ENCODE peak calls at places on chromosomes 11 and 22, in eight cellular contexts. O is Calu3; Z is CD8-positive, alpha-beta memory T cell; I is GM13976; C is GOT3; Q is A172; V is AG09309; P is nephron progenitor cell. L is an unnamed sample.

GRCh38 chr11:86360775-86361395 is 13.8 kb upstream of the CCDC81 start:
- DNase-seq in O (no peak), Z (no peak), I (no peak), C (no peak), Q (peak; percentile 21), V (no peak), P (no peak), L (no peak)

GRCh38 chr11:27485930-27486773 is 13.6 kb upstream of the LGR4 start:
- DNase-seq in O (peak; percentile 62), Z (no peak), I (peak; percentile 51), C (no peak), Q (peak; percentile 63), V (no peak), P (peak; percentile 47), L (peak; percentile 49)

GRCh38 chr11:114285599-114285998 is 10.6 kb upstream of the NNMT start:
- DNase-seq in O (no peak), Z (no peak), I (no peak), C (no peak), Q (peak; percentile 38), V (no peak), P (no peak), L (no peak)

GRCh38 chr11:40240284-40240683 is 1219.2 kb downstream of the LRRC4C start:
- DNase-seq in O (no peak), Z (no peak), I (no peak), C (no peak), Q (no peak), V (no peak), P (no peak), L (no peak)

GRCh38 chr11:6757373-6757967 is 14.3 kb downstream of the OR2AG2 start:
- DNase-seq in O (peak; percentile 37), Z (peak; percentile 74), I (peak; percentile 32), C (no peak), Q (peak; percentile 51), V (peak; percentile 27), P (peak; percentile 46), L (peak; percentile 67)

GRCh38 chr11:10091314-10092045 is 202.5 kb downstream of the SBF2 start:
- DNase-seq in O (no peak), Z (no peak), I (no peak), C (no peak), Q (no peak), V (no peak), P (no peak), L (no peak)

GRCh38 chr11:129950319-129951034 is 52.2 kb downstream of the PRDM10 start:
- DNase-seq in O (no peak), Z (no peak), I (no peak), C (no peak), Q (no peak), V (no peak), P (no peak), L (peak; percentile 75)

GRCh38 chr11:44623716-44624491 is 58.4 kb downstream of the CD82 start:
- DNase-seq in O (no peak), Z (peak; percentile 16), I (peak; percentile 22), C (no peak), Q (no peak), V (no peak), P (no peak), L (peak; percentile 11)

GRCh38 chr11:27718853-27719574 is 18.8 kb upstream of the BDNF start:
- DNase-seq in O (peak; percentile 43), Z (no peak), I (no peak), C (no peak), Q (peak; percentile 49), V (no peak), P (peak; percentile 76), L (no peak)

GRCh38 chr11:47466701-47467250 is 17.8 kb upstream of the RAPSN start:
- DNase-seq in O (no peak), Z (no peak), I (no peak), C (no peak), Q (peak; percentile 90), V (no peak), P (no peak), L (peak; percentile 69)

GRCh38 chr11:11621881-11622706 is at the start of gene GALNT18:
- DNase-seq in O (peak; percentile 97), Z (no peak), I (peak; percentile 99), C (peak; percentile 54), Q (peak; percentile 90), V (peak; percentile 64), P (peak; percentile 94), L (peak; percentile 94)

GRCh38 chr22:26646158-26646557 is 11.2 kb upstream of the MIAT start:
- DNase-seq in O (no peak), Z (no peak), I (no peak), C (no peak), Q (no peak), V (no peak), P (no peak), L (no peak)